ENCODE peak calls at places on chromosomes 5 and 9, in six cellular contexts. N is transverse colon, E is tibial nerve, F is breast epithelium, M is adrenal gland, I is left ventricle myocardium inferior. R is an unnamed sample.

GRCh38 chr9:118108971-118109370 is 404.8 kb downstream of the TLR4 start:
- DNase-seq in N (no peak), E (no peak), F (no peak), M (no peak), I (no peak), R (no peak)

GRCh38 chr5:75465480-75465879 is 45.9 kb downstream of the CERT1 start:
- DNase-seq in N (no peak), E (no peak), F (no peak), M (no peak), I (no peak), R (no peak)

GRCh38 chr9:95124582-95125359 is 192.7 kb downstream of the FANCC start:
- DNase-seq in N (no peak), E (no peak), F (no peak), M (no peak), I (no peak), R (no peak)

GRCh38 chr9:2406252-2406651 is 215.3 kb upstream of the VLDLR start:
- DNase-seq in N (no peak), E (no peak), F (no peak), M (no peak), I (no peak), R (no peak)

GRCh38 chr5:1800470-1801060 is 642 bp upstream of the NDUFS6 start:
- DNase-seq in N (peak), E (no peak), F (no peak), M (peak), I (no peak), R (no peak)

GRCh38 chr5:136749016-136749415 is 383.7 kb upstream of the TRPC7 start:
- DNase-seq in N (no peak), E (no peak), F (no peak), M (no peak), I (no peak), R (no peak)

GRCh38 chr5:59789894-59790293 is 103.6 kb downstream of the PDE4D start:
- DNase-seq in N (no peak), E (no peak), F (no peak), M (no peak), I (no peak), R (no peak)

GRCh38 chr5:43616535-43616934 is 13.6 kb downstream of the NNT start:
- DNase-seq in N (no peak), E (no peak), F (no peak), M (no peak), I (no peak), R (no peak)

GRCh38 chr9:107016383-107016782 is 153.4 kb downstream of the ZNF462 start:
- DNase-seq in N (no peak), E (no peak), F (no peak), M (no peak), I (no peak), R (no peak)

GRCh38 chr5:77679791-77680190 is 41.3 kb upstream of the OTP start:
- DNase-seq in N (no peak), E (no peak), F (no peak), M (no peak), I (no peak), R (no peak)

GRCh38 chr9:124128568-124128967 is 117.0 kb downstream of the LHX2 start:
- DNase-seq in N (no peak), E (no peak), F (no peak), M (no peak), I (no peak), R (no peak)

GRCh38 chr5:154215931-154216330 is 25.4 kb downstream of the GALNT10 start:
- DNase-seq in N (no peak), E (no peak), F (no peak), M (no peak), I (no peak), R (no peak)

GRCh38 chr5:132066871-132067270 is 6.4 kb downstream of the IL3 start:
- DNase-seq in N (no peak), E (no peak), F (no peak), M (no peak), I (peak), R (no peak)

GRCh38 chr5:138981131-138981530 is 106.0 kb upstream of the LRRTM2 start:
- DNase-seq in N (no peak), E (no peak), F (no peak), M (peak), I (no peak), R (no peak)

GRCh38 chr9:34158362-34158869 is 20.4 kb upstream of the UBAP1 start:
- DNase-seq in N (peak), E (no peak), F (no peak), M (no peak), I (no peak), R (no peak)

GRCh38 chr9:127333326-127334064 is 63.5 kb upstream of the SLC2A8 start:
- DNase-seq in N (no peak), E (peak), F (no peak), M (no peak), I (no peak), R (peak)

GRCh38 chr5:143308726-143309125 is 94.8 kb downstream of the NR3C1 start:
- DNase-seq in N (no peak), E (no peak), F (no peak), M (no peak), I (no peak), R (no peak)

GRCh38 chr5:82817897-82818676 is 259.1 kb downstream of the TMEM167A start:
- DNase-seq in N (no peak), E (no peak), F (no peak), M (no peak), I (no peak), R (no peak)

GRCh38 chr5:151595411-151595826 is 4.3 kb upstream of the FAT2 start:
- DNase-seq in N (no peak), E (no peak), F (peak), M (no peak), I (peak), R (no peak)

GRCh38 chr5:151587796-151588606 is 3.1 kb downstream of the FAT2 start:
- DNase-seq in N (no peak), E (no peak), F (no peak), M (no peak), I (no peak), R (no peak)

GRCh38 chr5:151592855-151593408 is 1.8 kb upstream of the FAT2 start:
- DNase-seq in N (no peak), E (peak), F (no peak), M (no peak), I (peak), R (no peak)

GRCh38 chr5:151589878-151590570 is 1.1 kb downstream of the FAT2 start:
- DNase-seq in N (no peak), E (no peak), F (no peak), M (no peak), I (no peak), R (no peak)

GRCh38 chr5:151591144-151591819 is at the start of gene FAT2:
- DNase-seq in N (no peak), E (no peak), F (peak), M (no peak), I (no peak), R (no peak)
- H3K4me3 ChIP-seq in N (no peak), E (no peak), F (no peak), M (no peak), I (no peak), R (no peak)

DNA sequence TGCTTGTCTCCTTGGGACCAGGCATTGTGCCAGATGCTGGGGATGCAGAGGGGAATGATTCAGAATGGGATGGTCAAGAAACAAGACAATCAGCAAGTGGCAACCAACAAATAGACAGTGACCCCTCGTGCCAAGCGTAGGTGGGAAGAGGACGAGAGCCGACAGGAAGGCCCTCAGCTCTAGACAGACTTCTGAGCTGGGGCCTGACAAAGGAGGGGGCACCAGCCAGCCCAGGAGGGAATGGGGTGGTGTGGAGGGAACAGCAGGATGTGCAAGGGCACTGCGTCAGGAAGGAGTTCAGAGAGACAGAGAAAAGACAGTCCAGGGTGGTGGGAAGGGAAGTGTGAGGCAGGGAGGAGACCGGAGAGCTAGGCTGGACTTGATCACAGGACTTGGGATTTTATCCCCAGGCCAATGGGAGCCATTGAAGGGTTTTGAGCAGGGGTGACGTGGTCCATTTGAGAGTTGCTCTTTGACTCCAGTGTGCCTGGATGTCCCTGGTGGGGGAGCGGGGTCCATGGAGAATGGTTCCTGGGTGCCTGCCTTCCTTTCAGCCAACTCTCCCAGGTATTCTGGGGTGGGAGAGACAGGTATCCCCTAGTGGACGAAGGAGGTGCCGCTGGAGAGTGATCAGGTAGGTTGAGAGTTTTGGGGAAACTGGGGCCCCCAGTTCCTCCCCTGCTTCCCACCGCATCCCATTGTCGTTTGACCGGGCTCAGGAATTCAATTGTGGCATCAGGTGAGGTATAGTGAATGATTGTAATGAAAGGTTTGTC is 79.3 kb upstream of the ZNF618 start:
- DNase-seq in N (no peak), E (no peak), F (no peak), M (no peak), I (no peak), R (no peak)
- TF ChIP-seq CTCF in N (no peak), E (no peak), F (no peak), M (no peak), I (no peak), R (no peak)

DNA sequence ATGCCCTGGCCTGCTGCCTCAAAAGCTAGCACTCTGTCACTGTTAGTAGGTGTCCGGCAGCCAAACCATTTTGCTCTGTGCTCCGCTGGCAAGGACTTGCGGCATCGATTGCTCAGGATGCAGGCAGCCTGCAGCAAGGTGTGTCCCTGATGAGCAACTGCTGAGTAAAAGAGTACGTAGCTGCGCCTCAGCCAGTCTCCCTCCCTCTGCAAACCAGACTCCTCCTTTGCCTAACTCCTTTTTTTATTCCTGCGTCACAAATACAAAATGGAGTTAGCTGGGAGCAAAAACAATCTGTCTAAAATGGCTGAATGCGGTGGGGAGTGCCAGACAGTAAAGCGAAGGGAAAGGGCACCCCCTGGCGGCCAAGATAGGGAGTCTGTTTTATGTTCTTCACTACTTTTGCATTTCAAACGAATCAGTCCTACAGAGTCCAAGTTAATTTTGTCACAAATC is 61.1 kb downstream of the DIAPH1 start:
- DNase-seq in N (peak), E (peak), F (peak), M (peak), I (peak), R (peak)
- H3K4me3 ChIP-seq in N (no peak), E (peak), F (no peak), M (no peak), I (peak), R (peak)

GRCh38 chr5:178080056-178080455 is 33.3 kb upstream of the N4BP3 start:
- DNase-seq in N (no peak), E (no peak), F (no peak), M (no peak), I (no peak), R (no peak)

GRCh38 chr5:178078197-178078995 is 34.9 kb upstream of the N4BP3 start:
- DNase-seq in N (no peak), E (no peak), F (peak), M (no peak), I (no peak), R (no peak)

GRCh38 chr5:178074266-178074952 is 38.9 kb upstream of the N4BP3 start:
- DNase-seq in N (no peak), E (no peak), F (no peak), M (no peak), I (no peak), R (no peak)

GRCh38 chr5:178080618-178081410 is 32.5 kb upstream of the N4BP3 start:
- DNase-seq in N (no peak), E (no peak), F (peak), M (no peak), I (no peak), R (no peak)

DNA sequence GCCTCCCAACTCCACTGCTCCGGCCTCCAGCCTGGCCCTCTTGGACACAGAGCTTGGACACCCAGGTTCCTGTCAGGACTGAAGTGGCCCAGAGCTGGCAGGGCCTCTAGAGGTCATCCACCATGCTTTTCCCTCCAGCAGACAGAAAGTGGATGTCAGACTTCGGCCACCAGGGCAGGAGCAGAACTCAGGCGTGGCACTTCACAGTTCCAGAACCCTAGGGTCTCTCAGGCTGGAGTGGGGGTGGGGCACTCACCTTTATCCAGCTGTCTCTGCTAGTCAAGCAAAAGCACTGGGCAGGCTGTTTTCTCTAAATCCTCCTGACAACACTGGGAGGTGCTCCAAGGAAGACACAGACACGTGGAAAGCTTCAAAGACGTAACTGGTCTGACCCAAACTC is 35.6 kb upstream of the N4BP3 start:
- DNase-seq in N (no peak), E (no peak), F (no peak), M (no peak), I (no peak), R (no peak)
- TF ChIP-seq CTCF in N (no peak), E (no peak), F (no peak), M (no peak), I (no peak), R (no peak)